ENCODE peak calls at places on chromosome 7, in eight cellular contexts. C is HCT116, K is PC-9, L is GM23338, R is OCI-LY7, B is MM.1S, G is hepatocyte, Z is PC-3. Y is an unnamed sample. For H3K9me2, the result is how much of the 10 kb centered on the place peaks cover.

GRCh38 chr7:9945131-9945530 is 1028.5 kb upstream of the PHF14 start:
- DNase-seq in B (no peak), L (peak), G (no peak), C (no peak), Z (no peak), K (no peak), R (no peak), Y (no peak)

GRCh38 chr7:99448855-99449254 is 10.1 kb downstream of the CPSF4 start:
- DNase-seq in B (no peak), K (no peak), C (no peak), Z (no peak), L (no peak), G (no peak), R (no peak), Y (no peak)

GRCh38 chr7:151731022-151731441 is 145.9 kb downstream of the PRKAG2 start:
- DNase-seq in R (no peak), Z (no peak), C (no peak), B (no peak), G (no peak), K (no peak), L (no peak), Y (no peak)

GRCh38 chr7:66313913-66314568 is 108.9 kb downstream of the TPST1 start:
- DNase-seq in Z (no peak), K (no peak), C (no peak), L (no peak), B (no peak), R (no peak), G (no peak), Y (no peak)

GRCh38 chr7:147012670-147013069 is 896.1 kb downstream of the CNTNAP2 start:
- DNase-seq in K (no peak), B (no peak), R (no peak), L (no peak), G (no peak), Z (no peak), C (no peak), Y (no peak)

GRCh38 chr7:1690359-1690958 is 20.4 kb downstream of the ELFN1 start:
- DNase-seq in R (no peak), L (no peak), G (no peak), B (no peak), Z (no peak), K (no peak), C (no peak), Y (no peak)

GRCh38 chr7:20314216-20314615 is 16.5 kb upstream of the ITGB8 start:
- DNase-seq in Z (no peak), L (no peak), B (no peak), G (no peak), K (no peak), C (no peak), R (no peak), Y (no peak)

GRCh38 chr7:926061-927030 is 28.1 kb downstream of the ADAP1 start:
- DNase-seq in K (no peak), R (no peak), Z (no peak), G (peak), C (no peak), B (no peak), L (no peak), Y (no peak)

GRCh38 chr7:155440018-155440410 is 17.9 kb upstream of the EN2 start:
- DNase-seq in B (no peak), G (no peak), R (no peak), K (no peak), C (no peak), L (no peak), Z (no peak), Y (no peak)

GRCh38 chr7:35993113-35993512 is 159.9 kb upstream of the EEPD1 start:
- DNase-seq in Z (peak), B (no peak), C (no peak), L (no peak), G (no peak), K (no peak), R (no peak), Y (no peak)

GRCh38 chr7:46369933-46370654 is 449.0 kb upstream of the IGFBP3 start:
- DNase-seq in K (peak), Z (peak), C (peak), B (no peak), R (no peak), L (no peak), G (peak), Y (peak)

GRCh38 chr7:130821864-130822263 is 87.9 kb upstream of the KLF14 start:
- DNase-seq in L (no peak), Z (no peak), B (no peak), C (no peak), K (no peak), R (no peak), G (no peak), Y (peak)

GRCh38 chr7:32515890-32516550 is 20.7 kb downstream of the AVL9 start:
- DNase-seq in Z (no peak), B (no peak), K (no peak), L (no peak), C (no peak), R (no peak), G (peak), Y (peak)
- H3K9me2 ChIP-seq in Z (under half), B (under half), K (under half), L (under half), C (under half), R (under half), G (under half), Y (under half)

GRCh38 chr7:134502463-134502862 is 24.9 kb upstream of the AKR1B10 start:
- DNase-seq in C (no peak), K (no peak), Z (peak), G (no peak), R (no peak), L (no peak), B (no peak), Y (peak)

GRCh38 chr7:134502972-134503371 is 24.4 kb upstream of the AKR1B10 start:
- DNase-seq in K (no peak), B (no peak), R (no peak), G (no peak), Z (no peak), C (no peak), L (no peak), Y (no peak)

GRCh38 chr7:134505856-134506255 is 21.5 kb upstream of the AKR1B10 start:
- DNase-seq in Z (peak), K (no peak), G (no peak), L (no peak), B (no peak), C (no peak), R (no peak), Y (no peak)

GRCh38 chr7:134500982-134501381 is 26.4 kb upstream of the AKR1B10 start:
- DNase-seq in L (no peak), Z (no peak), G (no peak), R (no peak), B (no peak), C (no peak), K (no peak), Y (no peak)

GRCh38 chr7:134504660-134505164 is 22.7 kb upstream of the AKR1B10 start:
- DNase-seq in B (no peak), K (no peak), C (no peak), R (no peak), Z (no peak), L (no peak), G (no peak), Y (no peak)
- H3K9me2 ChIP-seq in B (under half), K (under half), C (under half), R (under half), Z (under half), L (under half), G (under half), Y (under half)

DNA sequence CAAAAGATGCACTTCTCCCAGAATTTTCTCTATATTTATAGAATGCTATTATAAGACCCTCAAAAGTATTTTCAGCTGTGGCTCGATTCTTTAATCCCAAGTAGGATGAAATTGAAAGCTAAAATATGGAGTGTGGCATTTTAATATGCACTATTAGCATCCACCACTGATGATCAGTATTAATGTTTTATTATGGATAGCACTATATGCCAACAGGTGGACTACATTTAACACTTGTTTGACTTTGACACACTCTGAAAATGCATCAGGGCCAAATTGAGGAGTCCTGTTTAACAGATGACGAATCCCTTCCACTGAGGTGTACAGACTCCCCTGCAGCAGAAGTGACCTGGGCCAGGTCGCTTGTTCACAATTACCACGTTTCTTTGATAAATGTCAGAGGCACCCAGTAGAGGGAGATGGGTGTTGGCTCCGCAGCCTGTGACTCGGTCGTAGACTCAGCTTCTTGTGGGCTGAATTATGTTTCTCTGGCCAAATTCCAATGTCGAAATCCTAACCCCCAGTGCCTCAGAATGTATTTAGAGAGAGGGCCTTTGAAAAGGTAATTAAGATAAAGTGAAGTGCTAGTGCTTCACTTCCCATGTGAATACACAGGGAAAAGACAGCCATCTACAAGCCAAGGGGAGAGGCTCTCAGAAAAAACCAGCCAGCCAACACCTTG is 48.1 kb downstream of the WIPF3 start:
- DNase-seq in B (no peak), L (peak), G (peak), R (no peak), Z (peak), C (no peak), K (peak), Y (peak)
- H3K9me2 ChIP-seq in B (under half), L (under half), G (under half), R (under half), Z (under half), C (under half), K (under half), Y (under half)

DNA sequence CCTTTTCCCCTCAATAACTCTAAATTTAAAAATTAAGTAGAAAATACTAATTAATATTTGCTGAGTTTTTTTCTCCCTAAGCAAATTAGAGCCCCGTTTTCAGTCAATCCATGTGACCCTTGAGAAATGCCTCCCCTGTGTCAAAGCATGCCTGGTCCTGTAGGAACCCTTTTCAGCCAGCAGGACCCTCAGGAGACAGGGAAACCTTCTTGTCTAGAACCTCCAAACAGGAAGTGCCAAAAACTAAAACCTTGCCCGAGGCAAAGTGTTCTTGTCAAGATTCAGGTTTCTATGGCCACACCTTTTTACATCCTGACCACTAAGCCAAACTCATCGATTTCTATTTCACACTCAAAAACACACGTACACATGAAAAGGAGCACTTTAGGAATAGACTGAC is 60.1 kb upstream of the NFE2L3 start:
- DNase-seq in R (peak), L (peak), Z (peak), G (no peak), C (no peak), B (peak), K (peak), Y (peak)
- H3K9me2 ChIP-seq in R (under half), L (under half), Z (under half), G (under half), C (under half), B (under half), K (under half), Y (under half)

DNA sequence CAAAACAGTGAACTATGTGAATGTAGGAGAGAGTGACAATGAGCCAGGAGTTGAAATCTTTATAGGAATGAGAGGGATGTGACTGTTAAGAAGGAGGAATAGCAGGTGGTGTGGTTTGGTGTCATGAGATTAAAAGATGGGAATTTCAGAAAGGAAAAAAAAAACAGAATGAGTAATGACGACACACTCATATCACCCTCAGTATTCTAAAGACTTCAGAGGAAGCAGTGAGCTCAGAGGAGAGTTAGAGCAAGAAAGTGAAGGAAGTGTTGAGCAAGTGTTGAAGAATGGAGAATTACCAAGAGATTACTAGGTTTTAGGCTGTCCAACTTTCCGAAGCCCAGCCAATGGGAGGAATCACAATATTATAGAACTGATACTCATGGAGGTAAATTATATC is 220.5 kb upstream of the HGF start:
- DNase-seq in Z (no peak), K (no peak), G (no peak), B (no peak), L (no peak), R (no peak), C (peak), Y (peak)
- H3K9me2 ChIP-seq in Z (under half), K (under half), G (under half), B (under half), L (under half), R (under half), C (under half), Y (under half)

GRCh38 chr7:157791261-157791660 is 454.5 kb downstream of the DNAJB6 start:
- DNase-seq in C (no peak), B (no peak), K (no peak), G (no peak), Z (peak), L (no peak), R (no peak), Y (no peak)

GRCh38 chr7:157793973-157794763 is 457.4 kb downstream of the DNAJB6 start:
- DNase-seq in G (no peak), R (no peak), B (no peak), Z (no peak), K (no peak), L (no peak), C (no peak), Y (no peak)

GRCh38 chr7:157792241-157792950 is 455.6 kb downstream of the DNAJB6 start:
- DNase-seq in B (no peak), R (no peak), Z (no peak), G (no peak), K (no peak), L (no peak), C (no peak), Y (no peak)

GRCh38 chr7:157791666-157792065 is 454.9 kb downstream of the DNAJB6 start:
- DNase-seq in K (no peak), Z (no peak), B (no peak), C (no peak), R (no peak), L (no peak), G (no peak), Y (no peak)

DNA sequence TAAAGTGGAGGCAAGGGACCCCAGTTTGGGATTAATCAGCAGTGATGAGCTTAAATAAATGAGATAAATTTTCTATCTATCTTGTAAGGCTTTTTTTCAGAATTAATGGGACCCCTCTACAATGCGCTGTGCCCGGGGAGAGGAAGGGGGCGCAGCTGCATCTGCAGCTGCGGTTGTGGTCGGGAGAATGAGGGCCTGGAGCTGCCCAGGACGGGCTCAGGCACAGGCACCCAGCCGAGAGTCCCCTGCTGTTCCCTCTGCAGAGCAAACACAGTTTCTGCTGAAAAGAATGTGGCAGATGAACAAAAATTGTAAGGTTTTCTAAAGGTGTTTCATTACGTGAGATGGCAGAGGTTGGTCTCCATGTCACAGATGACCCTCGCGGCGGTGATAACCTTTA is 456.1 kb downstream of the DNAJB6 start:
- DNase-seq in K (no peak), B (no peak), R (no peak), C (no peak), G (no peak), L (no peak), Z (no peak), Y (no peak)
- H3K9me2 ChIP-seq in K (under half), B (under half), R (under half), C (under half), G (under half), L (under half), Z (under half), Y (under half)

GRCh38 chr7:104816537-104816936 is 197.5 kb upstream of the KMT2E start:
- DNase-seq in C (no peak), L (no peak), K (no peak), B (peak), Z (no peak), R (no peak), G (no peak), Y (no peak)
- H3K9me2 ChIP-seq in C (under half), L (under half), K (under half), B (under half), Z (under half), R (under half), G (under half), Y (under half)

DNA sequence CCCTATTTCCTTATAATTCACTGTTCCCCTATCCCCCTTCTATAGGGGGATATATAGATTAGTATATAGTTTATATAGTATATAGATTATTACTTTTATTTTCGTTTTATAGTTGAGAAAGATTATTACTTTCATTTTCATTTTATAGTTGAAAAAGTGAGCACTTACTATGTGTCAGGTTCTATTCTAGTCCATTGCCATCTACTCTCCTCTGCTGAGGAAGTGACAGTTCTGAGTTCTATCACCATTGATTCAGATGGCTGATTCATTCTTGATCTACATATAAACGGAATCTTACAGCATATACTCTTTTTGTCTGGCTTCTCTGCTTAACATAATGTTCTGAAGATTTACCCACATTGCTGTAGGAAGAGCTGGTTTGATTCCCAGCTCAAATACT is 20.7 kb upstream of the CAV2 start:
- DNase-seq in R (no peak), K (no peak), G (no peak), C (no peak), B (no peak), L (no peak), Z (no peak), Y (no peak)
- H3K9me2 ChIP-seq in R (under half), K (under half), G (under half), C (under half), B (under half), L (under half), Z (under half), Y (under half)

DNA sequence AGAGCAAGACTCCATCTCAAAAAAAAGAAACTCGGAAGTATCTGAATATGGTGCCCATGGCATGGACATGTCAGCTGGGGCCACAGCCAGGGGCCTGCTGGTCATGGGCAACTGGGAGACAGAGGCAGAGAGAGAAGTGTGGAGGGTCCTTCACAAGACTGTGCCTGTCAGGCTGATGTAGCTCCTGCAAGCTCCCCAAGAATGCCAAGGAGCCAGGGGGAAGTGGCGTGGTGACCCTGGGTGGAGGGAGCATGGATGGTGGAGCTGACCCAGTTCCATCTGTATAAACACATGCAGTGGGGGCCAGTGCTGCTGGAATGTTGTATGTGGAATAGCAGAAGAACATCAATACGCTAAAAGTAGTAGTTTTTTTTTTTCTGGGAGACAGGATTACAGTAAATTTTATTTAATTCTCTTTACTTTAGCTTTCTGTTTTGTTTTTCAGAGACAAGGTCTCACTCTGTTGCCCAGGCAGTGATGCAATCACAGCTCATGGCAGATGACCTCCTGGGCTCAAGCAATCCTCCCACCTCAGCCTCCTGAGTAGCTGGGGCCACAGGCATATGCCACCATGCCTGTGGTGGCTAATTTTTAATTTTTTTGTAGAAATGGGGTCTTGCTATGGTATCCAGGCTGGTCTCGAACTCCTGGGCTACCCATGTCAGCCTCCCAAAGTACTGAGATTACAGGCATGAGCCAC is 10.5 kb upstream of the ZMIZ2 start:
- DNase-seq in L (no peak), G (no peak), Z (no peak), B (no peak), C (no peak), K (no peak), R (no peak), Y (no peak)
- H3K9me2 ChIP-seq in L (under half), G (under half), Z (under half), B (under half), C (under half), K (under half), R (under half), Y (under half)

DNA sequence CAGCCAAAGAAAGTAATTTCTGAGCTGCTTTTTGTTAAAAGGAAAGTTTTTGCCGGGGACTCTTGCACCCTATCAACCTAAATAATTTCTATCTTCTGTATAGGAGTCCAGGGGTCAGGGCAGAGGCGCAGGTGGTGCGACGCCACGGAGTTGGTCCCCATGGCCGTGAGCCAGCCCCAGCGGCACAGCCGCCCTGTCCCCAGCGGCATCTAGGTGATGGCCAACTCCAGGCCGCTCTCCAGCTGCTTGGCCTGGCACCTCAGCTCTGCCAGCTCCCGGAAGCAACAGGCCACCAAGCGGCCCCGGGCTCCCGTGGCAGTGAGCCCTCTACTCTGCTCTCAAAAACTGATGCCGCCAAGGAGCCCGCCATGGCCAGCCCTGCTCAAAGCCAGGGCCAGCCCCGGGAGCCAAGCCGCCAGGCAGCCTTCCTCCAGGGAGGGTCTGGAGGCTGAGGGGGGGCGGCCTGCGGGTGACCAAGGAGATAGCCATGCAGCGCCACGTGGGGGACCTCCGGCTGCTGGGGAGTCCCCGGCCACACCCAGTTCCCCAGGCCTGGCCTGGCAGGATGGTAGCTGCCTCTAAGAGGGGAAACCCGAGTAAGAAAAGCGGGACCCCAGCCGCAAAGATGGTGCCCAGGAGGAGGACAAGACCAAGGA is 22.8 kb upstream of the LANCL2 start:
- DNase-seq in L (no peak), G (no peak), R (no peak), K (no peak), C (no peak), B (no peak), Z (no peak), Y (no peak)
- H3K9me2 ChIP-seq in L (under half), G (under half), R (under half), K (under half), C (under half), B (under half), Z (under half), Y (under half)

Y was measured in GM23248.